ENCODE peak calls at places on chromosome 21, in six cellular contexts. U is stomach, O is esophagus muscularis mucosa, Q is transverse colon, Z is sigmoid colon, M is Panc1. S is an unnamed sample. For H3K4me1, the result is how much of the 10 kb centered on the place peaks cover.

GRCh38 chr21:32256873-32257620 is 21.8 kb downstream of the MIS18A start:
- DNase-seq in U (peak), O (no peak), Q (peak), Z (peak), M (no peak), S (no peak)

GRCh38 chr21:26820473-26820872 is 24.7 kb downstream of the ADAMTS1 start:
- DNase-seq in U (no peak), O (no peak), Q (no peak), Z (no peak), M (no peak), S (no peak)

GRCh38 chr21:43921979-43922945 is 57.2 kb downstream of the AGPAT3 start:
- DNase-seq in U (no peak), O (no peak), Q (no peak), Z (no peak), M (no peak), S (no peak)

GRCh38 chr21:38352536-38353219 is 95.9 kb downstream of the KCNJ15 start:
- DNase-seq in U (peak), O (no peak), Q (peak), Z (no peak), M (no peak), S (no peak)

GRCh38 chr21:16708431-16708830 is 804.4 kb upstream of the CXADR start:
- DNase-seq in U (no peak), O (no peak), Q (no peak), Z (no peak), M (no peak), S (no peak)

GRCh38 chr21:32340863-32341848 is 42.5 kb downstream of the MRAP start:
- DNase-seq in U (no peak), O (no peak), Q (no peak), Z (no peak), M (no peak), S (no peak)

GRCh38 chr21:37532868-37533780 is 166.6 kb downstream of the DYRK1A start:
- DNase-seq in U (peak), O (peak), Q (no peak), Z (no peak), M (peak), S (no peak)

GRCh38 chr21:43917515-43918384 is 52.7 kb downstream of the AGPAT3 start:
- DNase-seq in U (peak), O (no peak), Q (peak), Z (peak), M (peak), S (no peak)

GRCh38 chr21:23968008-23968407 is 1639.3 kb downstream of the MRPL39 start:
- DNase-seq in U (no peak), O (no peak), Q (no peak), Z (no peak), M (no peak), S (no peak)

GRCh38 chr21:46185717-46186116 is 1.5 kb upstream of the SPATC1L start:
- DNase-seq in U (no peak), O (peak), Q (no peak), Z (no peak), M (no peak), S (peak)

GRCh38 chr21:34545079-34545884 is 33.3 kb upstream of the KCNE1 start:
- DNase-seq in U (no peak), O (no peak), Q (peak), Z (peak), M (no peak), S (peak)

GRCh38 chr21:33011462-33011861 is 14.3 kb upstream of the OLIG2 start:
- DNase-seq in U (no peak), O (no peak), Q (no peak), Z (no peak), M (no peak), S (no peak)

GRCh38 chr21:37531402-37532042 is 164.9 kb downstream of the DYRK1A start:
- DNase-seq in U (peak), O (peak), Q (peak), Z (no peak), M (no peak), S (no peak)

GRCh38 chr21:25424045-25424444 is 183.2 kb downstream of the MRPL39 start:
- DNase-seq in U (no peak), O (no peak), Q (no peak), Z (no peak), M (no peak), S (no peak)

GRCh38 chr21:25424674-25425073 is 182.6 kb downstream of the MRPL39 start:
- DNase-seq in U (no peak), O (no peak), Q (no peak), Z (no peak), M (no peak), S (no peak)

GRCh38 chr21:25421327-25422028 is 185.8 kb downstream of the MRPL39 start:
- DNase-seq in U (peak), O (no peak), Q (peak), Z (no peak), M (peak), S (no peak)

GRCh38 chr21:25420831-25421230 is 186.4 kb downstream of the MRPL39 start:
- DNase-seq in U (no peak), O (no peak), Q (no peak), Z (no peak), M (no peak), S (no peak)

DNA sequence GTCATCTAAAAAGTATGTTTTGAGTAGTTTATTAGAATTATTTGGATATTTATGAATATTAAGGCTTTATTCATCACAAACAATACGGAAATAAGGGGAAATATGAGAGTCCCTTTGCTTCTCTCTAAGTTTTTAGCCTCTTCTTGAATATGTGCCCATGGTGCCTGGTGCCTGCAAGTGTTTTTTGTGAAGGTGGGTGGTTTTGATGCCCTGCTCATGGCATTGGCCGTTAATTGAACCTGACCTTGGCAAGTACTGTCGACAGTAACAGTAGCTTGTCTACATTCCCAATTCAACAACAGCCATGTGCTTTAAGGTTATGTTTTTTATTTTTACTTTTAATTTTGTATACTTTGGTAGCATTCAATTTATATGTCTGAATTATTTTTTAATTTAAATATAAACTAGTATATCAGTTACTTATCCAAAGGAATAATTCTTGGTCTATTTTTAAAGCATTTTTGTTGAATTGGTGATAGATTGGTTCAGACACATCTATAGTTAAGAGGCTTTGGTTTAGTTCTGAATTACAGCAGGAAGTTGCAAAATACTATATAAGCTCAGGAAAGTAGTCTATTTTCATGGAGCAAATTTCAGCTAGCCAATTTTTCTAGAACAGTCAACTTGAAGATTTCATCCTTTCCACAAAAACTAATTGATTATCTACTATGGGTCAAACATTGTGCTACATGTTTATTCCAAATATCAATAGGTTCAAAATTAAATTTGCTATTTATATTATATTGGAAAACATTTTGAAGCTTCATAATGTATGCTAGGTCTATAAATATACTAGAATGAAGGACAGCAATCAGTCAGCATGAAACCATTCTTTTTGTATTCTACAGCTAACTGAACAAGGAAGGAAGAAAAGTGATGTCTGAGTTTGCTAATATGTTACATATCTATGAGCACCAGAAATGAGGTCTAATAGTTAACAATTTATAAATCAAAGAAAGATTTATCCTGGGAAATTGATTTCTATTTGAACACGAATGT is 184.4 kb downstream of the MRPL39 start:
- DNase-seq in U (no peak), O (no peak), Q (no peak), Z (no peak), M (no peak), S (no peak)
- H3K4me3 ChIP-seq in U (no peak), O (no peak), Q (no peak), Z (no peak), M (no peak), S (no peak)

GRCh38 chr21:15037095-15037730 is 27.6 kb downstream of the NRIP1 start:
- DNase-seq in U (no peak), O (no peak), Q (no peak), Z (no peak), M (no peak), S (no peak)
- TF ChIP-seq POLR2AphosphoS5 in U (no peak), O (no peak), Q (no peak), Z (no peak), M (no peak), S (no peak)

GRCh38 chr21:41759926-41760325 is 6.9 kb downstream of the RIPK4 start:
- DNase-seq in U (no peak), O (no peak), Q (no peak), Z (no peak), M (no peak), S (no peak)

GRCh38 chr21:41760411-41760810 is 6.4 kb downstream of the RIPK4 start:
- DNase-seq in U (no peak), O (no peak), Q (no peak), Z (no peak), M (no peak), S (no peak)

GRCh38 chr21:41762753-41763152 is 4.1 kb downstream of the RIPK4 start:
- DNase-seq in U (no peak), O (no peak), Q (no peak), Z (no peak), M (no peak), S (no peak)

GRCh38 chr21:41762236-41762635 is 4.6 kb downstream of the RIPK4 start:
- DNase-seq in U (no peak), O (no peak), Q (no peak), Z (no peak), M (no peak), S (no peak)

GRCh38 chr21:41761211-41762181 is 5.4 kb downstream of the RIPK4 start:
- DNase-seq in U (peak), O (no peak), Q (no peak), Z (peak), M (no peak), S (no peak)
- H3K4me1 ChIP-seq in U (half or more), O (under half), Q (under half), Z (under half), M (under half), S (under half)

DNA sequence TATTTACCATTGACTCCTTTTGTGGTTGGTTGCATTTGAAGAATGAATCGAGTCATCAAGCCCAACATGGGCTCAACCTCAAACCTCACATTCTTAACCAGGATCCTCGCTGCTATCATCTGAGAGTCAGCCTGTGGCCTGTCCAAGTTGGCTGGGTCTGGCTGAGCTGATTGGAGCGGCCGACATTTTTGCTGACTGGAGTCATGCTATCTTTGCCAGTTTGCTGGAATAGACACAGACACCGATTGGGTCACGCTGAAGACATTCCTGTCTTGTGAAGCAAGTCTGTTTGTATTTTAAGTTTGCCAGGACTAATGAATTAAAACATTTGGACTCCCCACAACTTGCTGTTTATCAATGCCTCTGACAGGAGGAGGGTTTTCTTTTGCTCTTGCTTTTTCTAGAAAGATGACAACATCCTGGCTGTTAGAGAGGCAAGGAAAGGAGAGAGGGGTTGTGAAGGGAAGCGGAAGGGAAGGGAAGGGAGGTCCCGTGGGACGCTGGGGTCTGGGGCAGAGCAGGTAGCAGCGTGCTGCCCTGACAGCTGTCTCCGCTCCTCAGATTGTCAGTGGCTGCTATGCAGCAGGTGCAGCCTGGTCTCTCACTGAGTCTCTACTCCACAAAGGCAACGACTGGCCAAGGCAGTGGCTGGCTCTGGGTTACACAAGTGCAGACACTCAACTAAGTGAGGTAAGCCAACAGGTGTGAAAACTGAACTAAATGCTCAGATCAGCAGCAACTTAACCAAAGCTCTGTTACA is at the start of gene MAP3K7CL:
- DNase-seq in U (no peak), O (no peak), Q (peak), Z (peak), M (no peak), S (no peak)
- H3K4me3 ChIP-seq in U (no peak), O (no peak), Q (no peak), Z (no peak), M (no peak), S (no peak)

DNA sequence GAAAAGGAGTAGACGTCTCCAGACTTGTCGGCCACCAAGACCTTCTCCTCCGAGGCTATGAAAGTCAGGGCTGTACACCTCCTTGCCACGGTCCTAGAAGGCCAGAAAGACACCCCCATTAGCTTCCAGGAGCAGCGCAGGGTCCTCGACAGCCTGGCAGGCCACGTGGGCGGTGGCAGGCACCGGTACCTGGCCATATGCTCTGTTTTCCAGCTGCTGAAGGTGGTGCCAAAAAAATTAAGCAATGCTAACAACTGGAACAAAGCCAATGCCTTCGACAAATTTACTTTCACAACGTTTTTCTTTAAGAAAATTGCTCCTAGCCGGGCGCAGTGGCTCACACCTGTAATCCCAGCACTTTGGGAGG is 15.9 kb downstream of the WDR4 start:
- DNase-seq in U (no peak), O (no peak), Q (no peak), Z (no peak), M (no peak), S (no peak)
- TF ChIP-seq POLR2AphosphoS5 in U (no peak), O (no peak), Q (no peak), Z (no peak), M (no peak), S (no peak)

DNA sequence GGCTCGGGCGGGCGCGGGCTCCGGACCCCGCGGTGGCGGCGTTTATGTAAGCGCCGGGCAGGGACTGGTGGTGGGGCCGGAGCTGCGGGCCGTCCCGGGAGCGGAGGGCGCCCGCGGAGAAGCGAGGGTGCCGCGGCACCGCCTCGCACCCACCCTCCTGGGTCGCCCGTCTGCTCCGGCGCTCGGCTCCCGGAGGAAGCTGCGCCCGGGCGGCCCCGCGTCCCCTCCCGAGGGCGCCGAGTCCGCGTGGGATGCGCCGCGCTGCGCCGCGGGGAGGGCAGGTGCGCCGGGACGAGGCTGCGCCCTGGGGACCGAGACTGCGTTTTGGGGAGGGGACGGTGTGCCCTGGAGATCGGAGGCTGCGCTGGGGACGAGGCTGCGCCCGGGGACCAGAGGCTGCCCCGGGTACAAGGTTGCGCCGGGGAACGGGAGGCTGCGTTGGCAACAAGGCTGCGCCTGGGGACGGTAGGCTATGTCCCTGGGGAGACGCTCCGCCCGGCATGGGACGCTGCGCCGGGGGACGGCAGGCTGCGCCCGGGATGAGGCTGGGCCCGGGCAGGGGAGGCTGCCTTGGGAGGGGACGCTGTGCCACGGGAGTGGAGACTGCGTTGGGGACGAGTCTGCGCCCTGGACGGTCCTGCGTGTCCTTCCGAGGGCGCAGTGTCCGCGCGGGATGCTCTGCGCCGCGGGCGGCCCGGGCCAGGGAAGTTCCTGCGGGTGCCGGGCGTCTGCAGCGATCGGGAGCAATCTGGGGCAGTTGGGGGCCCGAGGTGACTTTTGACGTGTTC is 632 bp downstream of the ADARB1 start:
- DNase-seq in U (peak), O (no peak), Q (no peak), Z (peak), M (no peak), S (peak)
- H3K4me1 ChIP-seq in U (half or more), O (half or more), Q (under half), Z (half or more), M (under half), S (under half)

GRCh38 chr21:36431252-36431651 is 46.1 kb downstream of the CHAF1B start:
- DNase-seq in U (no peak), O (no peak), Q (no peak), Z (no peak), M (no peak), S (no peak)

GRCh38 chr21:36433011-36433709 is 46.8 kb downstream of the CLDN14 start:
- DNase-seq in U (no peak), O (no peak), Q (no peak), Z (no peak), M (no peak), S (no peak)

GRCh38 chr21:36428789-36429671 is 43.8 kb downstream of the CHAF1B start:
- DNase-seq in U (no peak), O (no peak), Q (no peak), Z (no peak), M (no peak), S (no peak)

GRCh38 chr21:36429672-36430546 is 44.7 kb downstream of the CHAF1B start:
- DNase-seq in U (peak), O (no peak), Q (peak), Z (peak), M (peak), S (peak)

DNA sequence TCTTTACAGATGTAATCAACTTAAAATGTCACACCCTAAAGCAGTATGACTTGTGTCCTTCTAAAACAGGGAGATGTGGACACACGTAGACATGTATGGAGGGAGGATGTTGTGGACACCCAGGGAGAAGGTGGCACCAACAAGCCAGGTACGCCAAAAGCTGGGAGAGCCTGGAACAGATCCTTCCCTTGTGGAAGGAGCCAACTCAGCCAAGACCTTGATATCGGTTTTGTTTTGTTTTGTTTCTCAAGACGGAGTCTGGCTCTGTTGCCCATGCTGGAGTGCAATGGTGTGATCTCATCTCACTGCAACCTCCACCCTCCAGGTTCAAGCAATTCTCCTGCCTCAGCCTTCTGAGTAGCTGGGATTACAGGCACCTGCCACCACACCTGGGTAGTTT is 45.6 kb downstream of the CHAF1B start:
- DNase-seq in U (no peak), O (no peak), Q (no peak), Z (no peak), M (no peak), S (no peak)
- H3K4me3 ChIP-seq in U (peak), O (peak), Q (no peak), Z (no peak), M (peak), S (no peak)

S was measured in breast epithelium.